ENCODE peak calls at places on chromosomes 12 and 14, in four cellular contexts. One of them, this sample, is unnamed.

GRCh38 chr14:44846232-44846824 is 115.4 kb downstream of the KLHL28 start:
- DNase-seq in heart left ventricle: no peak
- DNase-seq in fibroblast of lung: peak
- DNase-seq in heart right ventricle: no peak
- DNase-seq in this sample: peak

GRCh38 chr14:100106661-100107112 is 41.5 kb downstream of the EVL start:
- DNase-seq in heart left ventricle: peak
- DNase-seq in fibroblast of lung: no peak
- DNase-seq in heart right ventricle: no peak
- DNase-seq in this sample: no peak

GRCh38 chr14:56733396-56733795 is 76.9 kb downstream of the OTX2 start:
- DNase-seq in heart left ventricle: no peak
- DNase-seq in fibroblast of lung: no peak
- DNase-seq in heart right ventricle: no peak
- DNase-seq in this sample: no peak

GRCh38 chr14:76772300-76773187 is 11.3 kb downstream of the VASH1 start:
- DNase-seq in heart left ventricle: peak
- DNase-seq in fibroblast of lung: peak
- DNase-seq in heart right ventricle: peak
- DNase-seq in this sample: no peak

GRCh38 chr14:105488781-105489606 is 2.1 kb upstream of the TEDC1 start:
- DNase-seq in heart left ventricle: no peak
- DNase-seq in fibroblast of lung: no peak
- DNase-seq in heart right ventricle: peak
- DNase-seq in this sample: no peak

GRCh38 chr14:69355955-69356321 is 42.2 kb downstream of the ERH start:
- DNase-seq in heart left ventricle: peak
- DNase-seq in fibroblast of lung: peak
- DNase-seq in heart right ventricle: no peak
- DNase-seq in this sample: peak

GRCh38 chr14:55107766-55108554 is 21.1 kb upstream of the LGALS3 start:
- DNase-seq in heart left ventricle: peak
- DNase-seq in fibroblast of lung: peak
- DNase-seq in heart right ventricle: peak
- DNase-seq in this sample: peak

GRCh38 chr14:68518910-68519686 is 273.8 kb downstream of the ZFP36L1 start:
- DNase-seq in heart left ventricle: peak
- DNase-seq in fibroblast of lung: no peak
- DNase-seq in heart right ventricle: no peak
- DNase-seq in this sample: no peak

GRCh38 chr12:80902711-80903110 is 35.0 kb downstream of the LIN7A start:
- DNase-seq in heart left ventricle: no peak
- DNase-seq in fibroblast of lung: no peak
- DNase-seq in heart right ventricle: no peak
- DNase-seq in this sample: no peak

GRCh38 chr12:79883216-79883615 is 51.7 kb downstream of the PPP1R12A start:
- DNase-seq in heart left ventricle: no peak
- DNase-seq in fibroblast of lung: peak
- DNase-seq in heart right ventricle: no peak
- DNase-seq in this sample: no peak

GRCh38 chr14:104392396-104393198 is 187.0 kb upstream of the C14orf180 start:
- DNase-seq in heart left ventricle: peak
- DNase-seq in fibroblast of lung: no peak
- DNase-seq in heart right ventricle: no peak
- DNase-seq in this sample: no peak

GRCh38 chr12:114935658-114936057 is 251.7 kb upstream of the TBX3 start:
- DNase-seq in heart left ventricle: no peak
- DNase-seq in fibroblast of lung: no peak
- DNase-seq in heart right ventricle: no peak
- DNase-seq in this sample: no peak
- TF ChIP-seq CTCF in heart left ventricle: no peak
- TF ChIP-seq CTCF in fibroblast of lung: no peak
- TF ChIP-seq CTCF in heart right ventricle: peak
- TF ChIP-seq CTCF in this sample: peak

GRCh38 chr12:23472329-23472971 is 477.0 kb downstream of the SOX5 start:
- DNase-seq in heart left ventricle: no peak
- DNase-seq in fibroblast of lung: peak
- DNase-seq in heart right ventricle: no peak
- DNase-seq in this sample: no peak
- TF ChIP-seq CTCF in heart left ventricle: no peak
- TF ChIP-seq CTCF in fibroblast of lung: no peak
- TF ChIP-seq CTCF in heart right ventricle: no peak
- TF ChIP-seq CTCF in this sample: no peak

GRCh38 chr12:49031573-49032161 is 13.1 kb upstream of the PRKAG1 start:
- DNase-seq in heart left ventricle: no peak
- DNase-seq in fibroblast of lung: no peak
- DNase-seq in heart right ventricle: peak
- DNase-seq in this sample: no peak

GRCh38 chr12:49030714-49031572 is 12.4 kb upstream of the PRKAG1 start:
- DNase-seq in heart left ventricle: no peak
- DNase-seq in fibroblast of lung: no peak
- DNase-seq in heart right ventricle: no peak
- DNase-seq in this sample: no peak

GRCh38 chr12:49032276-49032675 is 13.7 kb upstream of the PRKAG1 start:
- DNase-seq in heart left ventricle: no peak
- DNase-seq in fibroblast of lung: no peak
- DNase-seq in heart right ventricle: peak
- DNase-seq in this sample: no peak

GRCh38 chr12:49028666-49029275 is 10.2 kb upstream of the PRKAG1 start:
- DNase-seq in heart left ventricle: no peak
- DNase-seq in fibroblast of lung: no peak
- DNase-seq in heart right ventricle: no peak
- DNase-seq in this sample: no peak

DNA sequence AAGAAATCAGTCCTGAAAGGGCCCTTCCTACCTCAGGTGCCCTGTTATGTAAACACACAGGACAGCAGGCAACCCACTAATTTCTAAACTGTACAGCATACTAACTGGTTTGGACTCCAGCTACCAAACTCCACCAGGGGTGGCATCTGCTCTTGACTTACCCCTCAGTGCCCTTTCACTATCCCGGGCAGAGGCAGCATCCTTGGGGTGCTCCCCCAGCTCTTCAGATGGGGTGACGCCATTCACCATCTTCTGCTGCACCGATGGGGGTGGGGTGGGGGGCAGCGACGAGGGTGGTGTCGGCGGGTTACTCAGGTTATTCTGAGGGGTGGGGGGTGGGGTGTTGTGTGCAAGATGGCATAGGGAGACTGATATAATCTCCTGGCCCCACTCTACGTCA is 11.5 kb upstream of the PRKAG1 start:
- DNase-seq in heart left ventricle: no peak
- DNase-seq in fibroblast of lung: no peak
- DNase-seq in heart right ventricle: no peak
- DNase-seq in this sample: no peak
- TF ChIP-seq CTCF in heart left ventricle: no peak
- TF ChIP-seq CTCF in fibroblast of lung: no peak
- TF ChIP-seq CTCF in heart right ventricle: no peak
- TF ChIP-seq CTCF in this sample: no peak

DNA sequence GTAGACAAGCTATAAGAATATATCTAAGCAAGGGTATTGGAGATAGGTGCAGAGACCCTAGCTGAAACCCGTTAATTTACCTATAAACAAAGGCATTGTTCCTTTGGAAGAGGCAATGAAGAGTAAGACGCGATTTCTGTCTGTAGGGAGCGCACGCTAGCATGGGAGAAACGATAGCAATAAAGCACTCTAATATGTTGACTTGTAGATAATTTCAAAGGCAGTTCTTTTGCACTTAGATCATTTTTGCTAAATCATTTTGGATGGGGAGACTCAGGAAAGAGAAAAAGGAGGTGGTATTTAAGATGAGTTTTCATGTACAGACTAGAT is 648 bp downstream of the CCDC77 start:
- DNase-seq in heart left ventricle: no peak
- DNase-seq in fibroblast of lung: peak
- DNase-seq in heart right ventricle: no peak
- DNase-seq in this sample: no peak
- TF ChIP-seq CTCF in heart left ventricle: no peak
- TF ChIP-seq CTCF in fibroblast of lung: peak
- TF ChIP-seq CTCF in heart right ventricle: no peak
- TF ChIP-seq CTCF in this sample: peak